ENCODE peak calls at places on chromosomes 6 and 20, in four cellular contexts. J is A549, O is H1, R is HepG2. V is an unnamed sample.

GRCh38 chr20:57443349-57443748 is 52.2 kb downstream of the RBM38 start:
- DNase-seq in J (no peak), O (no peak), R (no peak), V (no peak)

GRCh38 chr6:4879724-4880372 is 103.6 kb downstream of the CDYL start:
- DNase-seq in J (no peak), O (no peak), R (no peak), V (no peak)

GRCh38 chr20:51284161-51284560 is 258.4 kb downstream of the NFATC2 start:
- DNase-seq in J (no peak), O (no peak), R (no peak), V (no peak)

GRCh38 chr6:52540286-52540902 is 36.5 kb downstream of the TRAM2 start:
- DNase-seq in J (no peak), O (no peak), R (no peak), V (no peak)

GRCh38 chr20:34604980-34605788 is 46.7 kb downstream of the MAP1LC3A start:
- DNase-seq in J (no peak), O (no peak), R (no peak), V (no peak)

GRCh38 chr6:150142657-150143501 is at the start of gene PPP1R14C:
- DNase-seq in J (no peak), O (no peak), R (no peak), V (peak; percentile 79)

GRCh38 chr20:36571564-36572504 is 1.6 kb upstream of the TGIF2 start:
- DNase-seq in J (no peak), O (peak; percentile 61), R (peak; percentile 73), V (peak; percentile 70)

GRCh38 chr20:45722047-45722446 is at the start of gene SPINT4:
- DNase-seq in J (no peak), O (no peak), R (no peak), V (no peak)

GRCh38 chr6:112626468-112627082 is 279.4 kb downstream of the RFPL4B start:
- DNase-seq in J (peak; percentile 12), O (no peak), R (peak; percentile 10), V (no peak)

GRCh38 chr6:44456070-44456965 is 68.8 kb downstream of the CDC5L start:
- DNase-seq in J (peak; percentile 48), O (no peak), R (peak; percentile 61), V (peak; percentile 82)

GRCh38 chr6:35972471-35972985 is 51.6 kb upstream of the SRPK1 start:
- DNase-seq in J (peak; percentile 13), O (no peak), R (peak; percentile 72), V (no peak)

GRCh38 chr6:35016417-35017221 is 124.5 kb downstream of the TCP11 start:
- DNase-seq in J (no peak), O (no peak), R (no peak), V (no peak)

GRCh38 chr20:2688041-2688591 is 4.5 kb upstream of the EBF4 start:
- DNase-seq in J (peak; percentile 59), O (no peak), R (no peak), V (peak; percentile 77)

GRCh38 chr6:134289204-134289575 is 28.7 kb downstream of the SGK1 start:
- DNase-seq in J (no peak), O (no peak), R (no peak), V (no peak)

GRCh38 chr6:74606488-74607135 is 599.2 kb downstream of the COL12A1 start:
- DNase-seq in J (peak; percentile 59), O (no peak), R (no peak), V (no peak)

GRCh38 chr6:34273242-34273805 is 24.5 kb upstream of the SMIM29 start:
- DNase-seq in J (no peak), O (no peak), R (peak; percentile 46), V (peak; percentile 99)

GRCh38 chr6:7073810-7074525 is 33.8 kb upstream of the RREB1 start:
- DNase-seq in J (no peak), O (no peak), R (no peak), V (no peak)

GRCh38 chr20:2387180-2387577 is 6.5 kb downstream of the TGM6 start:
- DNase-seq in J (peak; percentile 51), O (peak; percentile 47), R (peak; percentile 48), V (peak; percentile 55)

GRCh38 chr20:21166801-21167200 is 40.9 kb downstream of the KIZ start:
- DNase-seq in J (no peak), O (no peak), R (no peak), V (no peak)

GRCh38 chr20:23116301-23117089 is 30.4 kb upstream of the CD93 start:
- DNase-seq in J (no peak), O (no peak), R (peak; percentile 25), V (no peak)

GRCh38 chr6:31128093-31128676 is 7.9 kb upstream of the CDSN start:
- DNase-seq in J (peak; percentile 39), O (no peak), R (peak; percentile 48), V (peak; percentile 80)

GRCh38 chr6:16057411-16057810 is 71.5 kb upstream of the MYLIP start:
- DNase-seq in J (no peak), O (no peak), R (no peak), V (no peak)

GRCh38 chr20:23826541-23827018 is at the start of gene CST2:
- DNase-seq in J (peak; percentile 13), O (no peak), R (no peak), V (no peak)

GRCh38 chr6:144651219-144651618 is 366.1 kb downstream of the UTRN start:
- DNase-seq in J (no peak), O (no peak), R (no peak), V (no peak)

GRCh38 chr20:32227316-32227715 is 19.6 kb downstream of the POFUT1 start:
- DNase-seq in J (no peak), O (no peak), R (no peak), V (no peak)

GRCh38 chr20:2521369-2522305 is 12.9 kb upstream of the ZNF343 start:
- DNase-seq in J (peak; percentile 61), O (no peak), R (peak; percentile 45), V (peak; percentile 34)

GRCh38 chr20:17992847-17993508 is 24.2 kb downstream of the MGME1 start:
- DNase-seq in J (no peak), O (no peak), R (no peak), V (no peak)

GRCh38 chr6:151869787-151870186 is 62.3 kb downstream of the ESR1 start:
- DNase-seq in J (no peak), O (no peak), R (no peak), V (no peak)
- TF ChIP-seq RNF2 in J (no peak), O (no peak), R (no peak), V (no peak)

GRCh38 chr20:60020251-60020650 is 62.0 kb downstream of the CDH26 start:
- DNase-seq in J (no peak), O (no peak), R (no peak), V (no peak)
- TF ChIP-seq RNF2 in J (no peak), O (no peak), R (no peak), V (no peak)

GRCh38 chr6:45965787-45966186 is 49.9 kb downstream of the CLIC5 start:
- DNase-seq in J (no peak), O (no peak), R (no peak), V (no peak)
- TF ChIP-seq RNF2 in J (no peak), O (no peak), R (no peak), V (no peak)

GRCh38 chr6:118382126-118382525 is 166.0 kb upstream of the PLN start:
- DNase-seq in J (no peak), O (no peak), R (no peak), V (no peak)
- TF ChIP-seq RNF2 in J (no peak), O (no peak), R (no peak), V (no peak)

DNA sequence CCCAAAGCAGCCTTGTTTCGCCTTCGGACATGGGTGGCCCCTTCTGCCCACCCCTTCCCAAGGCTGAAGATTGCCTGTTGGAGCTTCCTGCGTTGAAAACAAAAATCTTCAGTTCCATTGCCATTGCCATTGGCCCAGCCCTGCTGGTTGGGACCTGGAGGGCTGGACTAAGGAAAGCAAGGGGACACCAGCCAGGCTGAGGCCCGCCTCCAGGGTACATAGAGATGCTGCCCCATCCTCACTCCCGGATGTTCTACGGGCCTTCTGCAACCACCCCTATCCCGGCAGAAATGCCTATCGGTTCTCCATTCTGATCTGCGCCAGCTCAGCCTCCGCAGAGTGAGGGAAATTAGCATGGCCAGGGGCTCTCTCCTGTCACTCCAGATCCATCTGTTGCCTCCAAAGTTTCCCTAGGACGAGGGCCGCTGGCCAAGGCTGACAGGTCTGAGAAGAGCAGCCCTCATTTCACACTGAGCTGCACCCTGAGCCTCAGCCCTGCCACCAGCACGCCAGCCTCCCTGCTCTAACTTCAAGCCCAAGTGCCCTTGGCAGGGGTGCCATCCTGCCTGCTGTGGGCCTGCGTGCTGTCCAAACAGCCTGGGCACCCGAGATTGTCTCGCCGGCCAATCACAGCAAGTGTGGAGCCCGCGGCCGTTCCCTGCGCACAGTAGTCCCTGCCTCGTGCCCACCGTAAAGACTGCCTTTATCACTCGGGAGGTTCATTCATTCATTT is 13.5 kb upstream of the STX16 start:
- DNase-seq in J (no peak), O (no peak), R (no peak), V (no peak)
- TF ChIP-seq RNF2 in J (no peak), O (no peak), R (no peak), V (no peak)

DNA sequence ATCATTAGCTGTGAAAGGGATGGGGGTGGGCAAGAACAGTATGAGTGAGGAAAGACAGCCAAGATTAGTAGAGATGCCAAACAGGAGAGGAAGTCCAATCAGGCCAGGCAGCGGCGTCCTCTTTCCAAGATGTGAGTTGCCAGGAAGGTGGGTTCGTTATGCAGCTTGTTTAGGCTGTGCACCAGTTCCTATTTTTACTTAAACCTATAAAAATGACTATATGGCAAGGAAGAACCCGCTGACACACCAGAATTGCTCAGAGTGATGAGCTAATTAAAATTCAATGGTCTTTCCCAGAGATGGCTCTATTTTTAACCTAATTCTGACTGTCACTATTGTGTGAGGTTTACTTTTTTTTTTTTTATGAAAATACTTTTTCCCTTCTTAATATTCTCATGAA is 88.1 kb downstream of the SLC22A23 start:
- DNase-seq in J (no peak), O (no peak), R (no peak), V (no peak)
- TF ChIP-seq RNF2 in J (no peak), O (no peak), R (no peak), V (no peak)

DNA sequence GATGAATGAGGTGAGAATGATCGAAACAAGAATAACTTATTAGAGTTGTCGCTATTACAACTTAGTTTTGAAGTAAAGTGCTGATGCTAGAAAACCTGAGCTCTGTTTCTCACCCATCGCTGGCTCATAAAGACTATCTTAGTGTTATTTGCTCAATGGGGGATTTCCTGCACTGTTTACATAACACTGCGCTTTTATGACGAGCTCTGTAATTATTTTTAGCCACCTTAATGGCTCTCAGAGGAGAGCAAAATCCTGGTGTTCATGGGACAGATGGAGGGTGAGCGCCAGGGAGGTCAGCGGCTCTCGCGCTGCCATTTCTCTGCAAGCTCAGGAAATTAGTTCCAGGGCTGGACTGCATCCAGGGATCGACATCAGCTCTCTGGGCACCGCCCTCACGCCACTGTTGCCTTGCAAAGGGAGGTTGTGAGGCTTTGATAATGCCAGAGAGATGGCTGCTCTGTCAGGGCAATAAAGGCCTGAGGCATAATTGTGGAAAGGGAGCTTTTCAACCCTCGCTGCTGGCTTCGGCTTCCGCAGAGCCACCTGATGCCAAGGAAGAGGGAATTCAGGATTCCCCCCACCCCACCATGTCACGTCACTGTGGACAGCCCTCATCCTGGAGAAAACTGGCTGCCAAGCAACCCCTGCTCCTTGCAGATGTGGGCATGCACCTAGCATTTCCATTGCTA is 72.0 kb downstream of the DACT2 start:
- DNase-seq in J (peak; percentile 36), O (no peak), R (peak; percentile 40), V (no peak)
- TF ChIP-seq RNF2 in J (no peak), O (no peak), R (no peak), V (no peak)

DNA sequence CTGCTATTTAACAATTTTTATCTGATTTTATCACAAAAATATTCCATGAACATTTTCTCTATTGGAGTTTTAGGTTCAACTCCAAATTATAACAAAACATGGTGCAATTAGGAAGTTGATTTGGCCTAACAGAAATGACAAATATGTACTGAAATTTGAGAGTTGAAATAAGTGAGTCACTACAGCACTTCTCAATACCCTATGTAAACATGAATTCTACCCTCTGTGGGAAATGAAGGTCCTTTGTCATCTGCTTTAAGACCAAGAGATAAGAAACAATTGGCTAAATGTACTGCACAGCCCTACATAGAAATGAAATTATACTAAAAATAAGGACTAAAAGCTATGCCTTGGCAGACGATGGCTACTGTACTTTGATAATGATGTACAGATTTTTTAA is 86.2 kb upstream of the BEND6 start:
- DNase-seq in J (peak; percentile 37), O (no peak), R (peak; percentile 68), V (no peak)
- TF ChIP-seq RNF2 in J (no peak), O (no peak), R (no peak), V (no peak)